ENCODE peak calls at places on chromosomes 6 and 20, in nine cellular contexts. F is ascending aorta, Q is stomach, A is choroid plexus epithelial cell, U is dorsolateral prefrontal cortex, V is cardiac fibroblast, O is sigmoid colon, I is suprapubic skin, P is breast epithelium. D is an unnamed sample.

GRCh38 chr6:79413562-79414002 is 123.6 kb downstream of the LCA5 start:
- DNase-seq in F (no peak), Q (no peak), A (peak), U (no peak), V (peak), O (no peak), I (no peak), P (no peak), D (no peak)

GRCh38 chr6:97282238-97282725 is 734 bp downstream of the MMS22L start:
- DNase-seq in F (no peak), Q (no peak), A (peak), U (no peak), V (peak), O (no peak), I (no peak), P (no peak), D (no peak)

GRCh38 chr6:12173670-12174069 is 116.5 kb upstream of the EDN1 start:
- DNase-seq in F (no peak), Q (no peak), A (no peak), U (no peak), V (no peak), O (no peak), I (no peak), P (no peak), D (no peak)

GRCh38 chr20:46046588-46047310 is 17.7 kb downstream of the SLC12A5 start:
- DNase-seq in F (no peak), Q (no peak), A (no peak), U (no peak), V (no peak), O (peak), I (no peak), P (no peak), D (no peak)

GRCh38 chr6:2429032-2429431 is 183.6 kb upstream of the GMDS start:
- DNase-seq in F (no peak), Q (no peak), A (no peak), U (no peak), V (no peak), O (no peak), I (no peak), P (no peak), D (no peak)

GRCh38 chr6:14596410-14596809 is 478.8 kb downstream of the CD83 start:
- DNase-seq in F (no peak), Q (peak), A (peak), U (no peak), V (peak), O (peak), I (no peak), P (no peak), D (peak)

GRCh38 chr6:158635427-158636073 is 9.0 kb downstream of the DYNLT1 start:
- DNase-seq in F (no peak), Q (no peak), A (no peak), U (no peak), V (no peak), O (no peak), I (no peak), P (no peak), D (no peak)

GRCh38 chr6:68634503-68635411 is at the start of gene ADGRB3:
- DNase-seq in F (peak), Q (peak), A (peak), U (peak), V (peak), O (peak), I (peak), P (peak), D (no peak)

GRCh38 chr20:52971498-52972189 is 514 bp upstream of the TSHZ2 start:
- DNase-seq in F (no peak), Q (no peak), A (no peak), U (no peak), V (no peak), O (no peak), I (no peak), P (no peak), D (no peak)

GRCh38 chr20:56460459-56460858 is 8.0 kb upstream of the RTF2 start:
- DNase-seq in F (no peak), Q (no peak), A (no peak), U (no peak), V (no peak), O (no peak), I (no peak), P (no peak), D (no peak)

GRCh38 chr20:61932711-61933480 is 132.8 kb downstream of the TAF4 start:
- DNase-seq in F (peak), Q (no peak), A (no peak), U (peak), V (no peak), O (peak), I (peak), P (no peak), D (no peak)

GRCh38 chr6:81485395-81485794 is 267.1 kb downstream of the TENT5A start:
- DNase-seq in F (no peak), Q (no peak), A (no peak), U (no peak), V (no peak), O (no peak), I (no peak), P (no peak), D (no peak)

GRCh38 chr6:137241481-137242011 is 22.4 kb upstream of the IFNGR1 start:
- DNase-seq in F (no peak), Q (no peak), A (peak), U (no peak), V (peak), O (no peak), I (no peak), P (no peak), D (no peak)

GRCh38 chr6:79077680-79078056 is 386 bp downstream of the PHIP start:
- DNase-seq in F (no peak), Q (peak), A (no peak), U (no peak), V (no peak), O (peak), I (no peak), P (no peak), D (no peak)

GRCh38 chr20:35791823-35792222 is 20.0 kb downstream of the PHF20 start:
- DNase-seq in F (no peak), Q (no peak), A (peak), U (no peak), V (peak), O (no peak), I (no peak), P (no peak), D (no peak)

GRCh38 chr6:128919831-128920230 is 36.9 kb downstream of the LAMA2 start:
- DNase-seq in F (no peak), Q (no peak), A (no peak), U (no peak), V (no peak), O (no peak), I (no peak), P (no peak), D (no peak)

GRCh38 chr6:53115113-53115512 is 33.5 kb downstream of the GCM1 start:
- DNase-seq in F (no peak), Q (no peak), A (no peak), U (no peak), V (no peak), O (no peak), I (no peak), P (no peak), D (no peak)

GRCh38 chr6:2959909-2960719 is 11.3 kb downstream of the SERPINB6 start:
- DNase-seq in F (peak), Q (no peak), A (peak), U (no peak), V (peak), O (no peak), I (no peak), P (peak), D (no peak)

GRCh38 chr20:39132511-39132910 is 170.4 kb downstream of the DHX35 start:
- DNase-seq in F (no peak), Q (no peak), A (no peak), U (no peak), V (no peak), O (no peak), I (no peak), P (no peak), D (no peak)

GRCh38 chr6:53424976-53425718 is 76.4 kb upstream of the ELOVL5 start:
- DNase-seq in F (no peak), Q (no peak), A (no peak), U (no peak), V (no peak), O (no peak), I (no peak), P (no peak), D (no peak)

GRCh38 chr6:1123406-1123805 is 188.5 kb upstream of the FOXQ1 start:
- DNase-seq in F (no peak), Q (no peak), A (no peak), U (no peak), V (no peak), O (no peak), I (no peak), P (no peak), D (no peak)

GRCh38 chr6:41645007-41645618 is 6.8 kb downstream of the MDFI start:
- DNase-seq in F (no peak), Q (no peak), A (no peak), U (no peak), V (no peak), O (peak), I (no peak), P (no peak), D (no peak)

GRCh38 chr20:30912006-30912660 is 345.3 kb upstream of the DEFB115 start:
- DNase-seq in F (no peak), Q (no peak), A (peak), U (no peak), V (peak), O (no peak), I (no peak), P (no peak), D (no peak)

DNA sequence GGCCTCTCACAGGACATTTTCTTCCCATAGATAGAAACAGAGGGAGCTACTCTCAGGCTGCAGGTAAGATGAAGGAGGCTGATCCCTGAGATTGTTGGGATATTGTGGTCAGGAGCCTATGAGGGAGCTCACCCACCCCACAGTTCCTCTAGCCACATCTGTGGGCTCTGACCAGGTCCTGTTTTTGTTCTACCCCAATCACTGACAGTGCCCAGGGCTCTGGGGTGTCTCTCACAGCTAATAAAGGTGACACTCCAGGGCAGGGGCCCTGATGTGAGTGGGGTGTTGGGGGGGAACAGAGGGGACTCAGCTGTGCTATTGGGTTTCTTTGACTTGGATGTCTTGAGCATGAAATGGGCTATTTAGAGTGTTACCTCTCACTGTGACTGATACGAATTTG is 2.7 kb downstream of the HLA-F start:
- DNase-seq in F (no peak), Q (no peak), A (no peak), U (no peak), V (no peak), O (no peak), I (no peak), P (no peak), D (no peak)
- H3K4me3 ChIP-seq in F (no peak), Q (peak), A (no peak), U (no peak), V (no peak), O (no peak), I (no peak), P (no peak), D (no peak)

DNA sequence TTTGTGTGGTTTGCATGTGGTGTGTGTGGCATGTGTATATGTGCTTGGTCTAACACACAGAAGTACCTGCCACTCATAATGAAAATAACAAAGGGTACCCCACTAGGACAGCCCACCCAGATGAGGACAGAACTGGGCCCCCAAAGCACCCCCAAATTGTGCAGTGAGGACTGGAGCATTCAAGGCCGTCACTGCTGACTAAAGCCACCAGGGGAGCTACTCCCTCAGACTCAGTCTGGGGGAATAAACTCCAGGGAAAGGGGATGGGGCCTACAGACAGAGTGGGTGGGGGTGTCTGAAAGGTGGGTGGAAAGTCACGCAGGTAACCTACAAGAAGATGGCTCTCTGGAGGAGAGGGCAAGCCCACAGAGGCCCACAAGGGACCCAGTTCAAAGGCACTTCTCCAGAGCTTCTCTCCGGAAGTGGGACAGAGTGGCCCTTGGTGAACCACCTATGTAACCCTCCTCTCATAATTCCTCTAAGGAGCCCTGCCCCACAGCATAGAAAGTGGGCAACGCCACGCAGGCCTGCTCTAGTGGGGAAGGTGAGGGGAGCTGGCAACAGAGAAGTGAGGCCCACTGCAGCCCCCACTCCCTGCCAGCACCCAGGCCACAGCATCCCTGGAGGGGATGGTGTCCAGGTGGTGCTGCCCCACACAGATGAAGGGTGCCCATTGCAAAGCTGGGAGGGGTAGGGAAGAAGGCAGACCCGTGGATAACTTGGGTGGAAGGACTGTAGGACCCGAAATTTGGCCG is 122.8 kb upstream of the MAFB start:
- DNase-seq in F (no peak), Q (no peak), A (no peak), U (no peak), V (no peak), O (no peak), I (no peak), P (no peak), D (no peak)
- TF ChIP-seq CTCF in F (no peak), Q (no peak), A (peak), U (no peak), V (no peak), O (no peak), I (no peak), P (no peak), D (peak)

GRCh38 chr20:17848249-17848648 is 120.3 kb downstream of the SNX5 start:
- DNase-seq in F (no peak), Q (no peak), A (no peak), U (no peak), V (no peak), O (no peak), I (no peak), P (no peak), D (no peak)
- H3K4me3 ChIP-seq in F (no peak), Q (no peak), A (no peak), U (no peak), V (no peak), O (no peak), I (no peak), P (no peak), D (peak)

DNA sequence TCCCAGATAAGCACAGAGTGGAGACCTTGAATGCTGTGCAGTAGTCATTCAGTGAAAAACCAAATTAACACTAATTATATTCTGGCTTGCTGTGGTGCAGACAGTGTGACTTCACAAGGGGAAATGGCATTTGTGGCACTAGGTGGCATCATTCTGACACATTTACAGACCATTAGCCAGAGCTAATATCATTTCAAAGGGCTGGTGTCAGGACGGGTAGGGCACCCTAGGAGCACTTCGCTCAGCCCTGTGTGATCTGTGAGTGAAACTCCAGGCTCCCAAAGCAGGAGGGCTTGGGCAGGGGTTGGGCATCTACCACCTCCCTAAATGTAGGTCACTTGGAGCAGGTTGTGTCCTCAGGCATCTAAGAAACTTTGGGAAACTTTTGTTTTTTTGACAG is 555.8 kb downstream of the PKHD1 start:
- DNase-seq in F (no peak), Q (no peak), A (no peak), U (no peak), V (no peak), O (no peak), I (no peak), P (no peak), D (no peak)
- TF ChIP-seq CTCF in F (no peak), Q (no peak), A (no peak), U (no peak), V (no peak), O (no peak), I (no peak), P (no peak), D (no peak)

DNA sequence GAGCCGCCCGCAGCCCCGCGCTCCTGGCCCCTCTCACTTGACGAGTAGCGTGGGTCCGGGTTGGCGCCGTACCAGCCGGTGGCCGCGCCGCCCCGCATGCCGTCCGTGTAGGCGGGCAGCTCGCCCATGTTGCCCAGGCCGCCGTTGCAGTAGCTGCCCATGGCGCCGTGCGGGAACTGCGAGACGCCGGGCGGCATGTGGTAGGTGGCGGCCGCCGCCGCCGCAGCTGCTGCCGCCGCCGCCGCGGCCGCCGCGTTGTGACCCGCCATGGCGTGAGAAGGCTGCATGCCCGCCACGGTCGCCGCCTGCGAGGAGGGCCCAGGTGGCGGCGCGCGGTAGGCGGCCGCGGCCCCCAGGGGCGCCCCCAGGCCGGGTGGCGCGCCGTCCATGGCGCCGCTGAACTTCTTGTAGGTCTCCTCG is 395 bp downstream of the NKX2-4 start:
- DNase-seq in F (no peak), Q (no peak), A (no peak), U (no peak), V (no peak), O (no peak), I (no peak), P (no peak), D (no peak)
- H3K4me3 ChIP-seq in F (peak), Q (peak), A (no peak), U (peak), V (no peak), O (peak), I (peak), P (peak), D (no peak)

DNA sequence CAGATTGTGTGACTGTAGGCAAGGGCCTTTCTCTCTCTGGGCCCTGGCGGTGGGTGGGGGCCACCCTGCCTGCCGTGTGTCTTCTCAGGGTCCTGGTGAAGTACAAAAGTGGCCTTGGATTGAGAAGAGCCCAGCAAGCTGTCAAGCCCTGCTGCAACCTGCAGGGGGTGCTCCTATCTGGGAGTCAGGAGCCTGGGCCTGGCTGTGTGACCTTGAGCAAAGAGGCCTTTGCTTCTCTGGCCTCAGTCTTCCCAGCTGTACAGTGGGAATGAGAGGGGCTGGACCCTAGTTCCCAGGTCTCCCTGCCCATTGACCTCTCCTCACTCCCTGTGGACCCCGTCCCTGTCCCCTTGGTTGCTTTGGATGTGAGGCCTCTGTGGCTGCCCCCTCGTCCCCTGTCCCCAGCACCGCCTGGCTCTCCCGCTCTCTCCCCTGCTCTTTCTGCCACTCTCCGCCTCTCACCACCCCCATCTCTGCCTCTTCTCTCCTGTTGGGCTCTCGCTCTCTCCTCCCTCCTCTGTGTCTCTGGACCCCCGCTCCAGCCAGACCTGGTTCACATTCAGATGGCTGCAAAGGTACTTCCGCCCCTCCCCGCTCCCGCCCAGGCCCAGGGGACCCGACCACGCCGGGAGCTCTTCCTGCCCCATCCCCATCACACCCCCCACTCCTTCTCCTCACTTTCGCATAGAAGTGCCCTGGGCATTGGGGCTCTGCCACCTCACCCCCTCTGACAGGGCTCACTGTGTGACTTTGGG is 46.7 kb downstream of the SRC start:
- DNase-seq in F (no peak), Q (no peak), A (peak), U (no peak), V (peak), O (no peak), I (no peak), P (no peak), D (no peak)
- TF ChIP-seq CTCF in F (no peak), Q (no peak), A (peak), U (no peak), V (peak), O (no peak), I (no peak), P (no peak), D (peak)

DNA sequence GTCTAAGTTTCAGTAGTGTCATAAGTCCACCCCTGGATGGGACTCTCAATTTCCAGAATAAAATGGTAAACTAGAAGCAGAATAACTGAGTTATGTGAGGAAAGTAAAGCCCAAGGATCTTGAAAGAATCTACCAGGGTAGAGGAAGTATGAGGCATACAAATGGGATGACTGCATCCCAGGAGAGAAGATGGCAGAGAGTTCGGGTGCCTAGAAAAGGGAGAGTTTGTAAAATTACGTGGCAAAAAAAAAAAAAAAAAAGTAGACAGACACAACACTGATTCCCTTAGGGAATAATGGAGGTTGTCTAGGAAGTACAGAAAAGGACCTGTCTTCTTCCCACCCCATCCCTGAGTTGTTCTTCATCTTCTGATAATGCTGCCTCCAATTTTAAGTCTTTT is 3.4 kb downstream of the GABBR1 start:
- DNase-seq in F (no peak), Q (no peak), A (no peak), U (no peak), V (no peak), O (no peak), I (no peak), P (no peak), D (no peak)
- H3K4me3 ChIP-seq in F (no peak), Q (no peak), A (no peak), U (no peak), V (no peak), O (no peak), I (no peak), P (no peak), D (peak)

GRCh38 chr20:59743767-59744485 is 139.6 kb downstream of the PHACTR3 start:
- DNase-seq in F (no peak), Q (no peak), A (no peak), U (peak), V (no peak), O (no peak), I (no peak), P (no peak), D (no peak)
- TF ChIP-seq CTCF in F (no peak), Q (no peak), A (no peak), U (peak), V (no peak), O (no peak), I (no peak), P (no peak), D (no peak)